ENCODE peak calls at places on chromosomes 16 and 17, in six cellular contexts. B is SJSA1, V is nucleus accumbens, C is midbrain, J is Daoy, A is hippocampal formation. X is an unnamed sample.

GRCh38 chr17:70848785-70849184 is 679.5 kb downstream of the KCNJ2 start:
- DNase-seq in B (no peak), V (no peak), C (no peak), J (no peak), A (no peak), X (no peak)

GRCh38 chr17:15414502-15415348 is 52.7 kb downstream of the CDRT4 start:
- DNase-seq in B (no peak), V (peak), C (peak), J (peak), A (no peak), X (no peak)

GRCh38 chr17:4708436-4708835 is 2.0 kb upstream of the ARRB2 start:
- DNase-seq in B (no peak), V (no peak), C (no peak), J (no peak), A (peak), X (no peak)

GRCh38 chr16:88651276-88651988 is 579 bp upstream of the CYBA start:
- DNase-seq in B (no peak), V (no peak), C (no peak), J (peak), A (no peak), X (no peak)

GRCh38 chr17:1714980-1715802 is 5.0 kb upstream of the TLCD2 start:
- DNase-seq in B (peak), V (no peak), C (no peak), J (peak), A (peak), X (peak)

GRCh38 chr16:19696312-19696711 is 21.7 kb downstream of the KNOP1 start:
- DNase-seq in B (peak), V (no peak), C (no peak), J (peak), A (no peak), X (peak)

GRCh38 chr16:25635449-25635848 is 56.3 kb upstream of the HS3ST4 start:
- DNase-seq in B (no peak), V (no peak), C (no peak), J (no peak), A (no peak), X (no peak)

GRCh38 chr16:22052985-22053384 is 39.4 kb upstream of the VWA3A start:
- DNase-seq in B (no peak), V (no peak), C (no peak), J (peak), A (no peak), X (no peak)

GRCh38 chr16:89135166-89135565 is 36.4 kb upstream of the CDH15 start:
- DNase-seq in B (no peak), V (no peak), C (no peak), J (no peak), A (no peak), X (no peak)

GRCh38 chr17:3917391-3917931 is 1.2 kb upstream of the P2RX1 start:
- DNase-seq in B (peak), V (no peak), C (no peak), J (peak), A (no peak), X (peak)

GRCh38 chr17:17151962-17152361 is 54.2 kb downstream of the PLD6 start:
- DNase-seq in B (peak), V (peak), C (peak), J (peak), A (peak), X (peak)

GRCh38 chr16:48231675-48232214 is 12.4 kb upstream of the LONP2 start:
- DNase-seq in B (peak), V (no peak), C (peak), J (peak), A (no peak), X (no peak)

GRCh38 chr16:89564476-89565255 is 4.2 kb downstream of the RPL13 start:
- DNase-seq in B (no peak), V (no peak), C (no peak), J (peak), A (no peak), X (no peak)

GRCh38 chr16:68247400-68247799 is 2.2 kb downstream of the PLA2G15 start:
- DNase-seq in B (no peak), V (no peak), C (peak), J (no peak), A (no peak), X (no peak)

GRCh38 chr17:74778960-74779359 is 2.8 kb upstream of the NAT9 start:
- DNase-seq in B (no peak), V (no peak), C (no peak), J (no peak), A (no peak), X (no peak)

GRCh38 chr17:49570540-49571242 is 5.0 kb upstream of the NXPH3 start:
- DNase-seq in B (no peak), V (no peak), C (no peak), J (no peak), A (no peak), X (no peak)

GRCh38 chr17:48804936-48805411 is 12.1 kb downstream of the TTLL6 start:
- DNase-seq in B (peak), V (no peak), C (peak), J (peak), A (peak), X (peak)

GRCh38 chr16:85612191-85612800 is 826 bp upstream of the GSE1 start:
- DNase-seq in B (peak), V (no peak), C (no peak), J (peak), A (no peak), X (peak)

GRCh38 chr17:50779747-50780363 is 12.5 kb upstream of the ANKRD40CL start:
- DNase-seq in B (no peak), V (no peak), C (no peak), J (no peak), A (no peak), X (no peak)

GRCh38 chr17:41553176-41553575 is 18.7 kb downstream of the KRT9 start:
- DNase-seq in B (no peak), V (no peak), C (no peak), J (peak), A (no peak), X (no peak)

GRCh38 chr17:20189322-20189721 is 180.2 kb downstream of the SPECC1 start:
- DNase-seq in B (peak), V (peak), C (peak), J (peak), A (peak), X (no peak)

GRCh38 chr17:75487351-75488070 is 27.8 kb downstream of the CASKIN2 start:
- DNase-seq in B (no peak), V (no peak), C (no peak), J (peak), A (peak), X (no peak)

GRCh38 chr17:45227101-45227591 is 5.5 kb downstream of the FMNL1 start:
- DNase-seq in B (no peak), V (no peak), C (no peak), J (peak), A (no peak), X (no peak)

GRCh38 chr17:66200685-66201092 is 8.8 kb upstream of the CEP112 start:
- DNase-seq in B (peak), V (no peak), C (peak), J (peak), A (peak), X (peak)

GRCh38 chr17:37642706-37643105 is 540 bp downstream of the DDX52 start:
- DNase-seq in B (no peak), V (no peak), C (no peak), J (peak), A (no peak), X (no peak)

GRCh38 chr16:86857807-86858206 is 279.5 kb downstream of the FOXL1 start:
- DNase-seq in B (no peak), V (no peak), C (no peak), J (no peak), A (no peak), X (no peak)

GRCh38 chr17:49823614-49824013 is 24.3 kb downstream of the TAC4 start:
- DNase-seq in B (no peak), V (no peak), C (no peak), J (no peak), A (no peak), X (no peak)

GRCh38 chr17:3695129-3695722 is 729 bp downstream of the P2RX5 start:
- DNase-seq in B (no peak), V (no peak), C (no peak), J (no peak), A (no peak), X (no peak)

GRCh38 chr17:65856865-65857264 is 295.4 kb upstream of the AXIN2 start:
- DNase-seq in B (no peak), V (no peak), C (no peak), J (no peak), A (no peak), X (no peak)

GRCh38 chr16:65312795-65313194 is 190.9 kb upstream of the CDH11 start:
- DNase-seq in B (no peak), V (no peak), C (no peak), J (no peak), A (no peak), X (no peak)

GRCh38 chr17:81090361-81091133 is 55.6 kb downstream of the BAIAP2 start:
- DNase-seq in B (no peak), V (no peak), C (no peak), J (peak), A (no peak), X (no peak)

GRCh38 chr17:11742891-11743290 is 144.6 kb downstream of the DNAH9 start:
- DNase-seq in B (no peak), V (no peak), C (no peak), J (peak), A (no peak), X (no peak)

GRCh38 chr16:86515780-86516617 is 5.7 kb downstream of the FOXF1 start:
- DNase-seq in B (peak), V (no peak), C (no peak), J (no peak), A (no peak), X (no peak)

GRCh38 chr16:8733849-8734540 is 59.6 kb downstream of the ABAT start:
- DNase-seq in B (no peak), V (no peak), C (no peak), J (no peak), A (no peak), X (no peak)

GRCh38 chr16:15536813-15537212 is 102.4 kb downstream of the BMERB1 start:
- DNase-seq in B (no peak), V (no peak), C (no peak), J (no peak), A (no peak), X (no peak)

GRCh38 chr16:86994215-86994614 is 323.0 kb downstream of the C16orf95 start:
- DNase-seq in B (no peak), V (no peak), C (no peak), J (no peak), A (no peak), X (no peak)

GRCh38 chr17:30520882-30521281 is 43.7 kb downstream of the GOSR1 start:
- DNase-seq in B (no peak), V (no peak), C (no peak), J (no peak), A (no peak), X (no peak)

GRCh38 chr16:24002619-24003018 is 166.8 kb downstream of the PRKCB start:
- DNase-seq in B (no peak), V (no peak), C (no peak), J (no peak), A (no peak), X (no peak)

GRCh38 chr17:73757324-73757942 is 113.2 kb upstream of the SDK2 start:
- DNase-seq in B (no peak), V (no peak), C (no peak), J (no peak), A (no peak), X (no peak)

X was measured in T1000.